ENCODE peak calls at places on chromosomes 1 and 21, in six cellular contexts. A is activated B cell treated with CpG ODN at 0.5 μM for 24 hours, K is AG09309, P is heart left ventricle, X is neural crest cell, O is PC-9. W is an unnamed sample.
A peak's percentile ranks its signal among the peaks of the same experiment; 100 is the strongest.

GRCh38 chr1:110012100-110012499 is 22.3 kb upstream of the STRIP1 start:
- DNase-seq in A (peak; percentile 36), K (no peak), X (no peak), O (no peak), P (no peak), W (no peak)

GRCh38 chr1:151157067-151157531 is 650 bp downstream of the TNFAIP8L2 start:
- DNase-seq in A (no peak), O (no peak), K (no peak), X (no peak), P (no peak), W (no peak)

GRCh38 chr1:204565617-204566582 is 49.7 kb downstream of the MDM4 start:
- DNase-seq in X (peak; percentile 41), P (peak; percentile 38), O (peak; percentile 94), K (peak; percentile 54), A (peak; percentile 31), W (peak; percentile 55)

GRCh38 chr1:56404561-56405030 is 174.8 kb downstream of the PLPP3 start:
- DNase-seq in K (no peak), A (no peak), X (no peak), P (peak; percentile 81), O (no peak), W (no peak)

GRCh38 chr1:234564035-234565029 is 45.6 kb downstream of the IRF2BP2 start:
- DNase-seq in X (no peak), A (no peak), O (peak; percentile 99), P (no peak), K (peak; percentile 43), W (no peak)

GRCh38 chr21:15015622-15016471 is 49.0 kb downstream of the NRIP1 start:
- DNase-seq in A (no peak), K (peak; percentile 93), P (no peak), O (peak; percentile 45), X (no peak), W (no peak)

GRCh38 chr1:191508239-191508638 is 650.0 kb upstream of the RGS18 start:
- DNase-seq in A (no peak), K (no peak), O (no peak), X (no peak), P (no peak), W (no peak)

GRCh38 chr1:245609354-245609753 is 454.6 kb downstream of the KIF26B start:
- DNase-seq in O (no peak), X (no peak), A (no peak), K (no peak), P (no peak), W (no peak)

GRCh38 chr21:43262427-43262826 is 93.6 kb downstream of the CRYAA start:
- DNase-seq in A (no peak), X (no peak), P (no peak), K (no peak), O (peak; percentile 35), W (no peak)

GRCh38 chr1:185560760-185561159 is 173.4 kb upstream of the HMCN1 start:
- DNase-seq in K (no peak), A (no peak), O (no peak), P (no peak), X (no peak), W (no peak)

GRCh38 chr1:95653598-95653997 is 419.6 kb downstream of the RWDD3 start:
- DNase-seq in O (no peak), X (no peak), A (no peak), K (no peak), P (no peak), W (no peak)

GRCh38 chr1:25959626-25960025 is 38.2 kb downstream of the PAFAH2 start:
- DNase-seq in P (no peak), O (no peak), X (no peak), K (no peak), A (no peak), W (no peak)

GRCh38 chr1:11227106-11228077 is 35.0 kb downstream of the MTOR start:
- DNase-seq in X (no peak), P (no peak), O (no peak), K (no peak), A (no peak), W (no peak)

GRCh38 chr1:9280015-9280860 is 12.5 kb upstream of the SPSB1 start:
- DNase-seq in K (peak; percentile 82), X (no peak), A (no peak), P (no peak), O (peak; percentile 82), W (no peak)

GRCh38 chr1:161092621-161093028 is 3.3 kb upstream of the NECTIN4 start:
- DNase-seq in A (no peak), K (no peak), P (no peak), O (peak; percentile 82), X (no peak), W (no peak)

GRCh38 chr1:113783254-113784103 is 24.2 kb upstream of the PHTF1 start:
- DNase-seq in O (no peak), A (no peak), P (peak; percentile 19), X (no peak), K (no peak), W (no peak)

GRCh38 chr1:109089242-109090015 is 1.1 kb upstream of the TMEM167B start:
- DNase-seq in A (no peak), P (peak; percentile 65), O (peak; percentile 82), K (no peak), X (peak; percentile 51), W (peak; percentile 38)

GRCh38 chr1:147651466-147651865 is 18.9 kb downstream of the ACP6 start:
- DNase-seq in K (no peak), O (peak; percentile 56), P (no peak), X (no peak), A (no peak), W (peak; percentile 31)

GRCh38 chr1:155983191-155984023 is 5.1 kb upstream of the ARHGEF2 start:
- DNase-seq in K (peak; percentile 99), X (peak; percentile 22), P (peak; percentile 83), A (no peak), O (peak; percentile 62), W (no peak)

GRCh38 chr1:156124557-156125483 is 10.3 kb downstream of the LMNA start:
- DNase-seq in K (no peak), P (peak; percentile 56), X (no peak), A (no peak), O (peak; percentile 72), W (no peak)

GRCh38 chr21:17988038-17988437 is 168.9 kb upstream of the C21orf91 start:
- DNase-seq in P (no peak), O (no peak), X (no peak), A (no peak), K (no peak), W (no peak)

GRCh38 chr1:167221126-167221803 is 579 bp downstream of the POU2F1 start:
- DNase-seq in K (no peak), O (no peak), X (peak; percentile 49), P (no peak), A (peak; percentile 60), W (peak; percentile 65)

GRCh38 chr1:112674440-112674985 is at the start of gene MOV10:
- DNase-seq in P (peak; percentile 63), K (no peak), O (peak; percentile 64), A (peak; percentile 45), X (peak; percentile 53), W (peak; percentile 68)

DNA sequence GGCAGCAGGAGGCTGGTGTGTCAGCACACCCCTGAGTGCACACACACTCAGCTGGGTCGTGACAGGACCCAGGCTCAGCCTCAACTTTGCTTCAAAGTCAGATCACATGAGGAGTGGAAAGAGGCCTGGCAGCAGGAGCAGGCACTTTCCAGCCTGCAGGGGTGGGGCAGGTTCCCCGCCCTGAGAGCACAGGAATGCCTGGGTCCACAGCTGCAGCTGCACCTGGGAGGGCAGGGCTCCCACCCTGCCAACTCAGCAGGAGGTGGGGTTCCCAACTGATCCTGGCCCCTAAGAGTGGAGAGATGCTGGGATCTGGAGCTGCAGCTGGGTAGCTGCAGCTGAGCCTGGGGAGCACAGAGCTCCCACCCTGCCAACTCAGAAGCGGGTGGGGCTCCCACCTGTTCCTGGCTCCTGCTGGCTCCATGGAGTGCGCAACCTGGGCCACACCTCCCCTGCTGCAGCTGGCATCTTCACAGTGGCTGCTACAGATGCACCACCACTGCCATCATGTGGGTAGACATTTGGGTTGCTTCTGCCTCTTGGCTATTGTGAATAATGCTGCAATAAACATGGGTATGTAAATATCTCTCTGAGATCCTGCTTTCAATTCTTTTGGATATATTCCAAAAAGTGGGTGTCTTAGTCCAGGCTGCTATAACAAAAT is 415.4 kb downstream of the TTLL7 start:
- DNase-seq in O (no peak), X (no peak), P (no peak), A (no peak), K (no peak), W (no peak)
- TF ChIP-seq CTCF in O (peak; percentile 48), X (peak; percentile 28), P (no peak), A (no peak), K (peak; percentile 63), W (no peak)

DNA sequence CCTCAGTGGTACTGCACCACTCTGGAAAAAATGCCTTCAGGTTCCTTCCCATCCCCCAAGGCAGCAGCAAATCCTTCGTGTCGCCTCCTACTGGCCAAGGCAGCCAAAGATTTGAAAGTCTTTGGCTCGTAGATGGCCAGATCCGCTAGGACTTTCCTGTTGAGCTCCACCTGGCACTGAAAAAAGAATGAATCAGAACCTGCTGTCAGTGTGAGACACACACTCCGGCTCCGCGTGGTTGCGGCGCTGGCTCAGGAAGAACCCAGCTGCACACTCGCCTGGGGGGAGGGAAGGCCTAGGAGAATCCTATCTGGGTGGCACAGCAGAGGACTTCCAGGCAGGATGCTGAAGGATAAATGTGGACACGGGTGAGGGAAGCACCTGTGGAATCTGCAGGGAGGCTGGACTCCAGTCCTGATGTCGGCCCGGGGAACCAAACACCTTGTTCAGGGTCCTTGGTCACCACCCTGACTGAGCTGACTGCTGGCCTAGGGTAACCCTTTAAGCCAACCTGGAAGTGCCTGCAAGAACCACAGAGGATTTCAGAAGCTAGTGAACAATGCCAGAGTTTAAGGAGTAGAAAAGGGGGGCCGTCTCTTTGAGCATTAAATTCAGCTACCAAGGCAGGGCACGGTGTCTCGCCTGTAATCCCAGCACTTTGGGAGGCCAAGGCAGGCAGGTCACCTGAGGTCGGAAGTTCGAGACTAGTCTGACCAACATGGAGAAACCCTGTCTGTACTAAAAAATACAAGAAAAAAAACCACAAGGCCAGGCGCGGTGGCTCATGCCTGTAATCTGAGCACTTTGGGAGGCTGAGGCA is 3.2 kb upstream of the CCNL2 start:
- DNase-seq in X (peak; percentile 40), P (no peak), O (peak; percentile 39), A (no peak), K (peak; percentile 18), W (peak; percentile 47)
- TF ChIP-seq CTCF in X (peak; percentile 67), P (peak; percentile 13), O (peak; percentile 59), A (no peak), K (peak; percentile 80), W (peak; percentile 36)

GRCh38 chr1:223715710-223716103 is 3.4 kb downstream of the CAPN2 start:
- DNase-seq in A (no peak), P (no peak), O (no peak), K (no peak), X (no peak), W (no peak)

GRCh38 chr1:223716302-223716862 is 4.0 kb downstream of the CAPN2 start:
- DNase-seq in A (no peak), X (no peak), P (no peak), O (no peak), K (no peak), W (no peak)

GRCh38 chr1:223717123-223717522 is 4.8 kb downstream of the CAPN2 start:
- DNase-seq in A (no peak), K (no peak), O (no peak), P (no peak), X (no peak), W (no peak)

GRCh38 chr1:223718850-223719249 is 6.5 kb downstream of the CAPN2 start:
- DNase-seq in P (no peak), A (no peak), O (peak; percentile 88), X (no peak), K (no peak), W (no peak)

GRCh38 chr1:223717695-223718363 is 5.5 kb downstream of the CAPN2 start:
- DNase-seq in K (no peak), O (peak; percentile 51), A (no peak), P (no peak), X (no peak), W (no peak)
- TF ChIP-seq CTCF in K (no peak), O (no peak), A (no peak), P (no peak), X (no peak), W (no peak)

GRCh38 chr1:22275211-22275610 is 132.3 kb upstream of the WNT4 start:
- DNase-seq in P (no peak), X (no peak), A (no peak), K (no peak), O (peak; percentile 84), W (no peak)
- TF ChIP-seq CTCF in P (no peak), X (no peak), A (no peak), K (no peak), O (no peak), W (no peak)